ENCODE peak calls at places on chromosome 15, in seven cellular contexts. Q is brain microvascular endothelial cell; J is cardiac muscle cell; Y is heart right ventricle; D is left lung; I is small intestine; G is naive thymus-derived CD4-positive, alpha-beta T cell. R is an unnamed sample.

GRCh38 chr15:55003900-55004879 is 192.6 kb downstream of the RSL24D1 start:
- DNase-seq in Q (no peak), J (peak; percentile 12), Y (no peak), D (no peak), I (no peak), G (no peak), R (no peak)

GRCh38 chr15:101501703-101502373 is 12.3 kb upstream of the PCSK6 start:
- DNase-seq in Q (peak; percentile 28), J (peak; percentile 52), Y (no peak), D (no peak), I (peak; percentile 48), G (peak; percentile 31), R (peak; percentile 58)

GRCh38 chr15:25882466-25882865 is 19.3 kb upstream of the ATP10A start:
- DNase-seq in Q (peak; percentile 43), J (no peak), Y (no peak), D (no peak), I (no peak), G (no peak), R (no peak)

GRCh38 chr15:38226867-38227266 is 25.8 kb upstream of the SPRED1 start:
- DNase-seq in Q (peak; percentile 93), J (peak; percentile 69), Y (no peak), D (no peak), I (peak; percentile 85), G (no peak), R (peak; percentile 97)

GRCh38 chr15:40877691-40878090 is 3.7 kb upstream of the RHOV start:
- DNase-seq in Q (no peak), J (no peak), Y (no peak), D (no peak), I (no peak), G (no peak), R (no peak)

GRCh38 chr15:69084404-69085030 is 70.0 kb downstream of the NOX5 start:
- DNase-seq in Q (no peak), J (no peak), Y (no peak), D (no peak), I (no peak), G (no peak), R (no peak)

GRCh38 chr15:78875107-78875914 is 2.6 kb downstream of the MORF4L1 start:
- DNase-seq in Q (no peak), J (no peak), Y (no peak), D (no peak), I (no peak), G (no peak), R (no peak)

GRCh38 chr15:48507416-48508065 is 138.0 kb downstream of the FBN1 start:
- DNase-seq in Q (peak; percentile 57), J (peak; percentile 59), Y (no peak), D (no peak), I (peak; percentile 51), G (no peak), R (peak; percentile 69)

GRCh38 chr15:83413054-83413719 is 34.0 kb upstream of the SH3GL3 start:
- DNase-seq in Q (no peak), J (no peak), Y (no peak), D (no peak), I (no peak), G (no peak), R (no peak)

DNA sequence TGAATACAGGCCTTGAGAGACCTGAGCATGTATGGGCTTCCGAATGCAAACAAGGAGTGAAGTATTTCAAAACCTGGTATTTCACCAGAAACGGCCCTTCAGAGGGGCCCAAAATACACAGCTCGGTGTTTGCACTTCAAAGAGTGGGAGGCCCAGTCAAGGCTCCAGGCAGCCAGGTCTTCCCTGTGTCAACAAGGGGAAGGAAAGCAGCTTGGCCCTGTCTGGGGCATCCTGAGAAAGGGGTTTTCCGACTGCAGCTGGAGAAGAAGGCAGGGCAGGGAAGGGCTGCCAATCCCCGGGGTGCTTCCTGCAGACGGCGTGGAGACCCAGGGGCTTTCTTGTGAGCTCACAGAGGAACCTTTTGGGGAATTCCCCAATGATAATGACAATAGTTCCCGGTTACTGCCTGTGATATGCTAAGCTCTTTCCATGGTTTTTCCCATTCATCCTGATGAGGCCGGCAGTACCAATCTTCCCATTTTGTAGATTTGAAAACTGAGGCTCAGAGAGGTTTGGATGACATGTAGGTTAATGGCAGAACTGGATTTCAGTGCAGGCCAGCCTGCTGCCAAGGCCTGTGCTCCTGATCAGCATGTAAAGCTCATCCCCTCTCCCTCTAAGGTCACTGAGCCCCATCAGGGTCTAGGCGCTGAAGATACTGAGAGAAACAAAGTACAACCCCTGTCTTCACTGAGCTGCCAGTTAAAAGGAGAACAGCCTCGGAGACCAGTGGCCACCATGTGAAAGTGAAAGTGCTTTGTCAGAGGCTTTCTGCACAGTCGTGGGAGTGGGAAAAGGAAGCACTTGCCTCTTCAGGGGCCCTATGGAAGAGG is 43.0 kb upstream of the TLE3 start:
- DNase-seq in Q (peak; percentile 66), J (no peak), Y (no peak), D (peak; percentile 83), I (peak; percentile 70), G (no peak), R (no peak)
- H3K27ac ChIP-seq in Q (peak overlapping the region; percentile 99), J (no peak overlapping the region), Y (peak overlapping the region; percentile 70), D (no peak overlapping the region), I (no peak overlapping the region), G (no peak overlapping the region), R (no peak overlapping the region)

DNA sequence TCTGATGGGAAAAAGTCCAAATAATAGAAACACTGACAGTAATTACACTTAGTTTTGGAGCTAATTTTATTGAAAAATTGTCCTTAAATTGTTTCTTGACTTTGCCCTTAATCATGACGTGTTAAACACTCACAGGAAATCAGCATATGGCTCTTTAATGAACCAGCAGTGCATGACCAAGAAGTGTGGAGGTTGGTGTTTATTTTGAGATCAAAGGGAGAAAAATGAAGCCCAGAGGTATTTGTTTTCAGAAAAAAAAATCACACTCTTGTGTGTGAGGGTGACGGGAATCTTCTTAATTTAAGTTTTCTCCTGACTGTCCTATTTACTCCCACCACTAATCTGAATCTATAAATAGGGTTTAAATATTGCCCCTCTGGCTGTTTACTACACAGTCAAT is 28.8 kb upstream of the SYNM start:
- DNase-seq in Q (no peak), J (no peak), Y (no peak), D (no peak), I (no peak), G (no peak), R (no peak)
- H3K4me3 ChIP-seq in Q (no peak overlapping the region), J (no peak overlapping the region), Y (peak overlapping the region; percentile 45), D (no peak overlapping the region), I (no peak overlapping the region), G (peak overlapping the region; percentile 25), R (peak overlapping the region; percentile 50)

GRCh38 chr15:36899696-36900095 is 200.7 kb downstream of the MEIS2 start:
- DNase-seq in Q (no peak), J (no peak), Y (no peak), D (no peak), I (no peak), G (no peak), R (no peak)
- H3K27me3 ChIP-seq in Q (no peaks in the 10 kb centered on the region), J (no peaks in the 10 kb centered on the region), Y (no peaks in the 10 kb centered on the region), D (no peaks in the 10 kb centered on the region), I (no peaks in the 10 kb centered on the region), G (no peaks in the 10 kb centered on the region), R (no peaks in the 10 kb centered on the region)

GRCh38 chr15:33448151-33448550 is 137.4 kb downstream of the RYR3 start:
- DNase-seq in Q (no peak), J (no peak), Y (no peak), D (no peak), I (no peak), G (no peak), R (peak; percentile 87)
- H3K27ac ChIP-seq in Q (no peak overlapping the region), J (no peak overlapping the region), Y (no peak overlapping the region), D (no peak overlapping the region), I (no peak overlapping the region), G (no peak overlapping the region), R (peak overlapping the region; percentile 27)